ENCODE peak calls at places on chromosomes 5 and 9, in nine cellular contexts. M is adrenal gland, D is A549, E is body of pancreas, G is spleen, H is IMR-90, T is Peyer's patch, V is transverse colon, K is uterus. I is an unnamed sample.

GRCh38 chr5:155416765-155417164 is 403.2 kb downstream of the KIF4B start:
- DNase-seq in M (no peak), D (peak), E (no peak), G (no peak), H (no peak), T (no peak), V (no peak), K (no peak), I (no peak)

GRCh38 chr5:173867173-173867679 is 20.9 kb upstream of the CPEB4 start:
- DNase-seq in M (no peak), D (no peak), E (no peak), G (no peak), H (no peak), T (no peak), V (no peak), K (no peak), I (no peak)

GRCh38 chr5:113614191-113614590 is 100.7 kb downstream of the YTHDC2 start:
- DNase-seq in M (no peak), D (no peak), E (no peak), G (no peak), H (peak), T (no peak), V (no peak), K (no peak), I (no peak)

GRCh38 chr9:98577446-98577845 is 131.3 kb downstream of the GABBR2 start:
- DNase-seq in M (no peak), D (no peak), E (no peak), G (peak), H (no peak), T (no peak), V (no peak), K (no peak), I (no peak)

GRCh38 chr5:128644863-128645262 is 106.8 kb upstream of the FBN2 start:
- DNase-seq in M (no peak), D (no peak), E (no peak), G (no peak), H (peak), T (no peak), V (no peak), K (no peak), I (no peak)

GRCh38 chr9:69376651-69377050 is 51.6 kb downstream of the ENTREP1 start:
- DNase-seq in M (peak), D (peak), E (no peak), G (no peak), H (peak), T (no peak), V (no peak), K (peak), I (no peak)

GRCh38 chr5:7828269-7828668 is 22.7 kb downstream of the CFAP90 start:
- DNase-seq in M (no peak), D (no peak), E (peak), G (no peak), H (no peak), T (no peak), V (peak), K (no peak), I (no peak)

GRCh38 chr5:104189031-104189430 is 626.4 kb upstream of the NUDT12 start:
- DNase-seq in M (no peak), D (no peak), E (no peak), G (no peak), H (peak), T (no peak), V (no peak), K (no peak), I (no peak)

GRCh38 chr5:123358304-123358703 is 64.9 kb downstream of the CEP120 start:
- DNase-seq in M (no peak), D (no peak), E (no peak), G (no peak), H (no peak), T (no peak), V (no peak), K (no peak), I (no peak)

GRCh38 chr9:1231998-1232919 is 182.1 kb downstream of the DMRT2 start:
- DNase-seq in M (peak), D (peak), E (peak), G (no peak), H (peak), T (peak), V (peak), K (peak), I (no peak)

GRCh38 chr9:135220601-135221575 is 133.4 kb downstream of the OLFM1 start:
- DNase-seq in M (no peak), D (no peak), E (peak), G (peak), H (no peak), T (no peak), V (peak), K (no peak), I (no peak)

GRCh38 chr5:132138260-132138659 is 64.7 kb downstream of the CSF2 start:
- DNase-seq in M (no peak), D (no peak), E (no peak), G (no peak), H (peak), T (no peak), V (no peak), K (no peak), I (no peak)

GRCh38 chr5:112735702-112736101 is 2.0 kb upstream of the APC start:
- DNase-seq in M (no peak), D (no peak), E (no peak), G (no peak), H (peak), T (no peak), V (no peak), K (no peak), I (no peak)

GRCh38 chr5:72837524-72838096 is 21.1 kb downstream of the TNPO1 start:
- DNase-seq in M (no peak), D (peak), E (no peak), G (no peak), H (no peak), T (no peak), V (no peak), K (no peak), I (no peak)

GRCh38 chr9:134375430-134376385 is 49.5 kb downstream of the RXRA start:
- DNase-seq in M (peak), D (peak), E (peak), G (no peak), H (no peak), T (no peak), V (no peak), K (peak), I (no peak)

GRCh38 chr5:980941-981340 is 27.7 kb upstream of the NKD2 start:
- DNase-seq in M (no peak), D (no peak), E (no peak), G (no peak), H (no peak), T (no peak), V (no peak), K (no peak), I (no peak)

GRCh38 chr5:80114856-80115255 is 79.7 kb downstream of the THBS4 start:
- DNase-seq in M (no peak), D (no peak), E (no peak), G (no peak), H (no peak), T (no peak), V (peak), K (no peak), I (no peak)

GRCh38 chr5:133824661-133825254 is 143.7 kb downstream of the C5orf15 start:
- DNase-seq in M (no peak), D (no peak), E (no peak), G (no peak), H (no peak), T (no peak), V (no peak), K (no peak), I (no peak)

GRCh38 chr5:84218546-84218945 is 166.1 kb downstream of the EDIL3 start:
- DNase-seq in M (no peak), D (no peak), E (no peak), G (peak), H (peak), T (no peak), V (no peak), K (no peak), I (no peak)

GRCh38 chr5:126120939-126121338 is 302.3 kb upstream of the GRAMD2B start:
- DNase-seq in M (no peak), D (no peak), E (no peak), G (no peak), H (no peak), T (no peak), V (no peak), K (no peak), I (no peak)

GRCh38 chr5:133821311-133821741 is 147.1 kb downstream of the C5orf15 start:
- DNase-seq in M (no peak), D (no peak), E (no peak), G (no peak), H (no peak), T (no peak), V (no peak), K (no peak), I (no peak)

GRCh38 chr5:120258123-120258522 is 206.0 kb upstream of the PRR16 start:
- DNase-seq in M (no peak), D (no peak), E (no peak), G (no peak), H (no peak), T (no peak), V (no peak), K (no peak), I (no peak)

GRCh38 chr9:7172445-7173115 is 414.8 kb downstream of the KDM4C start:
- DNase-seq in M (no peak), D (no peak), E (no peak), G (no peak), H (peak), T (no peak), V (no peak), K (no peak), I (peak)

GRCh38 chr5:98929982-98930355 is 1.2 kb upstream of the CHD1 start:
- DNase-seq in M (peak), D (peak), E (peak), G (no peak), H (no peak), T (no peak), V (peak), K (no peak), I (no peak)

GRCh38 chr9:131395027-131395744 is 1.3 kb downstream of the PRRC2B start:
- DNase-seq in M (no peak), D (no peak), E (peak), G (peak), H (no peak), T (peak), V (peak), K (no peak), I (peak)

GRCh38 chr9:131394464-131395026 is 659 bp downstream of the PRRC2B start:
- DNase-seq in M (peak), D (no peak), E (peak), G (peak), H (no peak), T (peak), V (peak), K (peak), I (peak)

GRCh38 chr9:131391504-131391903 is 2.4 kb upstream of the PRRC2B start:
- DNase-seq in M (no peak), D (no peak), E (no peak), G (no peak), H (no peak), T (no peak), V (no peak), K (no peak), I (no peak)

GRCh38 chr9:131395745-131396479 is 2.0 kb downstream of the PRRC2B start:
- DNase-seq in M (no peak), D (no peak), E (no peak), G (no peak), H (no peak), T (no peak), V (no peak), K (no peak), I (peak)

DNA sequence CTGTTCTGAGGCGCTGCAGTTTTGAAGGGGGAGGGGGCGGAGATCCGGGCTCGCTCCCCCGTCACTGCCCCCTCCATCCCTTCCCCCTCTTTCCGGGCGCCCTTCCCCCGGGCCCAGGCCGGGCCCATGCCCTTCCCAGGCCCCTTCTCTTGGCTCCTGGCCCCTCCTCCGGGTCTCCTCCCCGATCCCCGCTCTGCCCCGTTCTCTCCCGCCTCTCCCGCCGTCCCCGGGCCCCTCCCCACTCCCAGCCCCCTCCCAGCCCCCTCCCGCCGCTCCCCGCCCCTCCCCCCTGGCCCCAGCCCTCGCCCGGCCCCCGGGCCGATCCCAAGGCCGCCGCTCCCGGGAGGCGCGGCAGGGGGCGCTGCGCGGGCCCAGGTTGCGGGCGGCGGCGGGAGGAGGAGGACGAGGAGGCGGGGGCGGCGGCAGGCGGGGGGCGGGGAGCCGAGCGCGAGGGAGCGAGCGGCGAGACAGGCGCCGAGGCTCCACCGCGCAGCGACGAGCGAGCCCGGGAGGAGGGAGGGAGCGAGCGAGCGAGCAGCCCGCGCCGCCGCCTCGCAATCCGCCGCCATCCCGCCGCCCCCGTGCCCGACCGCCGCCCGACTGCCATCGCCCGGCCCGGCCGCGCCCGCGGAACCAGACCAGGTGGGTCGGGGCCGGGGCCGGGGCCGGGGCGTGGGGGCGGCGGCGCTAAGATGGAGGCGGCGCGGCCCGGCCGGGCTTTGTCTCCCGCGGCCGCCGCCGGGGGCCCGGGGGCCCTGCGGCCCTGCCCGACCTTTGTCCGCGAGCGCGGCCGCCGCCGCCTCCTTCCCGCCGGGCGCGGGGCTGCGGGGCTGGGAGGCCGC is at the start of gene PRRC2B:
- DNase-seq in M (peak), D (peak), E (peak), G (peak), H (peak), T (peak), V (peak), K (peak), I (peak)
- TF ChIP-seq POLR2A in M (peak), D (peak), E (no peak), G (no peak), H (peak), T (no peak), V (no peak), K (peak), I (no peak)

GRCh38 chr9:133031496-133031911 is 707 bp downstream of the GTF3C5 start:
- DNase-seq in M (no peak), D (peak), E (no peak), G (no peak), H (no peak), T (no peak), V (no peak), K (no peak), I (peak)

GRCh38 chr9:133031130-133031422 is 279 bp downstream of the GTF3C5 start:
- DNase-seq in M (no peak), D (no peak), E (no peak), G (no peak), H (no peak), T (no peak), V (no peak), K (no peak), I (no peak)

GRCh38 chr9:133032171-133032570 is 1.4 kb downstream of the GTF3C5 start:
- DNase-seq in M (no peak), D (no peak), E (no peak), G (no peak), H (no peak), T (no peak), V (no peak), K (no peak), I (no peak)

GRCh38 chr9:133029994-133030316 is 842 bp upstream of the GTF3C5 start:
- DNase-seq in M (no peak), D (no peak), E (no peak), G (no peak), H (no peak), T (no peak), V (no peak), K (peak), I (no peak)

DNA sequence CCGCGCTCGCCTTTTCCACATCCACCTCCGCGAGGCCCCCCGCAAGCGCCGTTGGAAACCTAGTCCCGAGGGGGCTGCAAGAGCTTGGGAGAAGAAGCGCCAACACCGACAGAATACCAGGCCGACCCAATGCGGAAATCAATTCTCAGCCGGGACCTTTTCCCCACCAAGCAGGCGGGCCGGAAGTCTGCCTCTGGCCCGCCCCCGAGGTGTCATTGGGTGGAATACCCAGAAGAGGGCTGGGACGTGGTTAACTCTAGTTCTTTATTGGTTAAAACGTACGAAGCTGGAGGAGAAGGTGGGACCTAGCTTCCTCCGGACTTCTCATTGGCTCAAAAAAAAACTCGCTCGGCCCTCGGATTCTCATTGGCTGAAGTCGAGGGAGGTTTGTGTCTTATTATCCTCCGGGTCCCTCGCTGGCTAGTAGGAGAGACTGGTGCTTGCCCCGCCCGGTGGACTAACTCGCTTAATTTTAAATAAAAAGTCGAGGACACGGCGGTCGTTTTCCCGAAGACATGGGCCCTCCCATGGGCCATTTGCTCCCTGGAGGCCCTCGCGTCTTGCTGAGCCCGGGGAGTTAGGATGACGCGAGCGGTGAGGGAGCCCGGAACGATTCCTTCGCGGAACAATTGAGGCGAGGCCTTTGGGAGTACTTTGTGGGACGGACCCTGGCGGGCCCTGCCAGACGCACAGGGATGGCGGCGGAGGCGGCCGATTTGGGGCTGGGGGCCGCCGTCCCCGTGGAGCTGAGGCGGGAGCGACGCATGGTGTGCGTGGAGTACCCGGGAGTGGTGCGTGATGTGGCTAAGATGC is at the start of gene GTF3C5:
- DNase-seq in M (peak), D (peak), E (peak), G (peak), H (peak), T (peak), V (peak), K (peak), I (peak)
- TF ChIP-seq POLR2A in M (peak), D (peak), E (peak), G (no peak), H (peak), T (peak), V (peak), K (peak), I (peak)

GRCh38 chr5:177020033-177020432 is 2.5 kb upstream of the ZNF346 start:
- DNase-seq in M (no peak), D (no peak), E (no peak), G (no peak), H (no peak), T (no peak), V (no peak), K (no peak), I (no peak)

GRCh38 chr5:177025139-177025538 is 2.6 kb downstream of the ZNF346 start:
- DNase-seq in M (no peak), D (no peak), E (no peak), G (no peak), H (no peak), T (no peak), V (no peak), K (no peak), I (peak)

GRCh38 chr5:177024559-177024958 is 2.1 kb downstream of the ZNF346 start:
- DNase-seq in M (no peak), D (no peak), E (no peak), G (no peak), H (no peak), T (no peak), V (no peak), K (no peak), I (no peak)

GRCh38 chr5:177023247-177023703 is 779 bp downstream of the ZNF346 start:
- DNase-seq in M (no peak), D (no peak), E (peak), G (no peak), H (peak), T (no peak), V (no peak), K (no peak), I (peak)

GRCh38 chr5:177022386-177023246 is at the start of gene ZNF346:
- DNase-seq in M (peak), D (peak), E (peak), G (peak), H (peak), T (peak), V (peak), K (peak), I (peak)
- TF ChIP-seq POLR2A in M (peak), D (peak), E (peak), G (no peak), H (peak), T (peak), V (peak), K (peak), I (peak)

GRCh38 chr5:169695919-169696490 is 58.9 kb downstream of the DOCK2 start:
- DNase-seq in M (no peak), D (peak), E (no peak), G (no peak), H (peak), T (no peak), V (no peak), K (no peak), I (no peak)
- TF ChIP-seq POLR2A in M (no peak), D (no peak), E (no peak), G (no peak), H (peak), T (no peak), V (no peak), K (no peak), I (no peak)

GRCh38 chr9:120912958-120913672 is 13.5 kb downstream of the TRAF1 start:
- DNase-seq in M (no peak), D (no peak), E (no peak), G (no peak), H (no peak), T (no peak), V (no peak), K (no peak), I (no peak)
- TF ChIP-seq POLR2A in M (no peak), D (no peak), E (no peak), G (no peak), H (no peak), T (no peak), V (no peak), K (no peak), I (no peak)

GRCh38 chr9:133353548-133353947 is 2.7 kb downstream of the SURF1 start:
- DNase-seq in M (no peak), D (no peak), E (no peak), G (no peak), H (no peak), T (no peak), V (no peak), K (no peak), I (no peak)
- TF ChIP-seq POLR2A in M (no peak), D (no peak), E (no peak), G (no peak), H (no peak), T (no peak), V (no peak), K (no peak), I (no peak)

DNA sequence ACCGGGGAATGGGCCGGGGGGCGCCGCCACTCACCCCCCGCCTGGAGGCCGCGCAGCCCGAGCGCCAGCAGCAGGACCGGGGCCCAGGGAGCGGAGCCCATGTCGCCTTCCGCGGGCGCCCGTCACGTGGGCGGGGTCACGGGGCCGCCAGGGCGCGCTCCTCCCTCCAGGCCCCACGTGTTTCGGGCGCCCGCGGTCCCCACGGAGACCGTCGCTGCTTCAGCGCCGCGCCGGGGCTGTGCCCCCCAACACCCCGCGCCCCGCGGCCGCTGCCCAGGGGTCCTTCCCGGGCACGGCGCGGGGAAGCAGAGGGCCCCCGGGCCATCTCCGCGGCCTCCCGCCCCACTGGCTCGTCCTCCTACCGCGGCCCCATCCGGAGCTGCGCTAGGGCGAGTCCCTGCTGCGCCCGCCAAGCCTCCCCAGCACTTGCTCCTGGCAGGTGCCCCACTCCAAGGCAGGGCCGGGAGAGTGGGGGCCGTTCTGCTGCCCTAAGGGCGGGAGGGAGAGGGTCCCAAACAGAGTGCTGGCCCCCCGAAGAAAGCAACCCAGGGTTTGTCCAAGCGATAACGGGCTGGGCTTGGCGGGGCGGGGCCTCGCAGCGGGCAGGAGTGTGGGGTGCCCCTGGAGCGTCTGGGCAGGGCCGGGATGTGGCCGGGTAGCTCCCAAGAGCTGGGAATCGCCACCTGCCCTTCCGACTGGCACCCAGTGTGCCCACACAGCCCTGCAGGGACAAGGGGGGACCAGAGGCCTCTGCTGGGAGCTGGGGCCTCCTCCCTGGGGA is at the start of gene DPP7:
- DNase-seq in M (peak), D (peak), E (peak), G (peak), H (peak), T (peak), V (peak), K (peak), I (peak)
- TF ChIP-seq POLR2A in M (peak), D (peak), E (peak), G (no peak), H (no peak), T (no peak), V (no peak), K (peak), I (peak)